ENCODE peak calls at places on chromosomes 5 and 9, in four cellular contexts. S is AG04450, Z is adrenal gland, T is heart left ventricle. R is an unnamed sample.

GRCh38 chr5:177232761-177233160 is 70.8 kb downstream of the RAB24 start:
- DNase-seq in T (no peak), Z (no peak), S (no peak), R (no peak)

GRCh38 chr9:118009585-118009984 is 305.4 kb downstream of the TLR4 start:
- DNase-seq in Z (no peak), T (no peak), S (no peak), R (no peak)

GRCh38 chr5:55438931-55439477 is 95.8 kb downstream of the PLPP1 start:
- DNase-seq in S (peak; percentile 68), T (no peak), Z (peak; percentile 76), R (no peak)

GRCh38 chr9:110199643-110200042 is 8.3 kb downstream of the C9orf152 start:
- DNase-seq in Z (no peak), S (no peak), T (no peak), R (no peak)

GRCh38 chr5:78335976-78336375 is 24.4 kb upstream of the SCAMP1 start:
- DNase-seq in T (no peak), Z (peak; percentile 65), S (no peak), R (no peak)

GRCh38 chr5:150261231-150261630 is 28.3 kb downstream of the CAMK2A start:
- DNase-seq in S (no peak), T (no peak), Z (no peak), R (no peak)

GRCh38 chr9:132144708-132145365 is 17.0 kb upstream of the NTNG2 start:
- DNase-seq in T (no peak), Z (no peak), S (peak; percentile 8), R (no peak)

GRCh38 chr9:19156805-19157204 is 29.5 kb upstream of the PLIN2 start:
- DNase-seq in Z (peak; percentile 69), S (no peak), T (peak; percentile 60), R (no peak)

GRCh38 chr5:154565123-154565522 is 87.1 kb upstream of the HAND1 start:
- DNase-seq in Z (no peak), T (no peak), S (no peak), R (no peak)

GRCh38 chr9:87606921-87607521 is 109.4 kb downstream of the DAPK1 start:
- DNase-seq in S (no peak), Z (no peak), T (no peak), R (no peak)

GRCh38 chr5:133665571-133665970 is 53.2 kb upstream of the FSTL4 start:
- DNase-seq in S (no peak), Z (no peak), T (no peak), R (no peak)

GRCh38 chr5:66149950-66150349 is 5.8 kb downstream of the SREK1 start:
- DNase-seq in T (no peak), S (no peak), Z (no peak), R (no peak)

GRCh38 chr5:66864240-66864884 is 268.2 kb downstream of the MAST4 start:
- DNase-seq in T (no peak), Z (no peak), S (no peak), R (no peak)

GRCh38 chr5:178104492-178104891 is 8.8 kb upstream of the N4BP3 start:
- DNase-seq in T (no peak), Z (no peak), S (no peak), R (no peak)

GRCh38 chr9:138116521-138116920 is 238.9 kb downstream of the CACNA1B start:
- DNase-seq in S (no peak), Z (no peak), T (no peak), R (no peak)

GRCh38 chr5:146620031-146620662 is 104.2 kb upstream of the GPR151 start:
- DNase-seq in Z (no peak), T (no peak), S (no peak), R (no peak)

GRCh38 chr5:113652161-113652560 is 138.7 kb downstream of the YTHDC2 start:
- DNase-seq in Z (no peak), S (no peak), T (no peak), R (no peak)

GRCh38 chr9:128190013-128190412 is 1.4 kb downstream of the CIZ1 start:
- DNase-seq in S (no peak), Z (no peak), T (no peak), R (no peak)

GRCh38 chr5:73625905-73626811 is at the start of gene ARHGEF28:
- DNase-seq in Z (peak; percentile 81), S (no peak), T (peak; percentile 51), R (peak; percentile 82)

GRCh38 chr9:94639996-94640376 is 668 bp upstream of the FBP1 start:
- DNase-seq in S (no peak), Z (no peak), T (no peak), R (no peak)

GRCh38 chr5:17089690-17090089 is 127.7 kb upstream of the BASP1 start:
- DNase-seq in S (no peak), Z (no peak), T (no peak), R (no peak)

GRCh38 chr9:84519486-84519885 is 150.0 kb upstream of the NTRK2 start:
- DNase-seq in S (no peak), Z (no peak), T (no peak), R (no peak)

GRCh38 chr5:124512236-124512635 is 234.2 kb downstream of the ZNF608 start:
- DNase-seq in S (no peak), Z (no peak), T (peak; percentile 55), R (no peak)

GRCh38 chr5:132302413-132302812 is 8.2 kb downstream of the SLC22A4 start:
- DNase-seq in T (no peak), S (no peak), Z (peak; percentile 48), R (no peak)

GRCh38 chr5:132303589-132303988 is 9.4 kb downstream of the SLC22A4 start:
- DNase-seq in T (no peak), S (no peak), Z (peak; percentile 37), R (no peak)

GRCh38 chr5:132299901-132300300 is 5.7 kb downstream of the SLC22A4 start:
- DNase-seq in S (no peak), Z (no peak), T (no peak), R (no peak)

GRCh38 chr5:132300572-132301340 is 6.6 kb downstream of the SLC22A4 start:
- DNase-seq in T (peak; percentile 52), S (no peak), Z (peak; percentile 65), R (no peak)

GRCh38 chr5:132301341-132302274 is 7.4 kb downstream of the SLC22A4 start:
- DNase-seq in Z (peak; percentile 50), T (no peak), S (no peak), R (no peak)
- H3K27ac ChIP-seq in Z (no peak overlapping the region), T (peak overlapping the region; percentile 50), S (no peak overlapping the region), R (no peak overlapping the region)

DNA sequence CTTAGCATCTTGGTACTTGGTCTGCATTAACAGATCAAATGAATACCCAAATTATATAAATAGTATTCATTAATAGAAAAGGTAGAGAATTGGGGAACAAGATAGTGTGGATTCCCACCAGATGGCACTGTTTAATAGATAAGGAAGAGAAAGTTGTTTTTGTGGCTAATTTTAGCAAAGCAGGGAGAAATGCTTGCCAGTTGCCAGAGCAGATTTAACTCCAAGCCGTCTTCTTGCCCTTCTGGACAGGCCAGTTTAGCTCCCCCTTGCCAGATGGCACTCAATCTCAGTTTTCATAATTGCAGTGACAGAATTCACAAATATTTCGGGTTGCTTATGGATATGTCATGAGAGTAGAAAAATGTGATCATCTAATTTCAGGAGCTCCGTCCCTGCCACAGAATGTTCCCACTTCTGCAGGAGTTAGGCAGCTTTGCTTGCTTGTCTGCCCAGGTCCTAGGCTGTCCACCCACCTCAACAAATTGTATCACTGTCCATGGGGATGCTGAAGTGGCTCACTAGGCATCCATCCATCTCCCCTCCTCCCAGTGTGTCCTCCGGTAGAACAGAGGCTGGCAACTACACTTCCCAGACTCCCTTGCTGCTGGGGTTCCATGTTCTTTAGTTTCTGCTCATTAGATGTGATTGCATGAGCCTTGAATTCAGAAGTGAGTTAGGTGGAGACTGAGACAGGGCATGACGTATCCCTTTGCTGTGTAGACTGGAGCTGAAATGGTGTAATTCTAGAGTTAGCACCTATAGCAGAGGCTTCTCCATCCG is 11.8 kb upstream of the HEXB start:
- DNase-seq in T (peak; percentile 28), Z (no peak), S (no peak), R (no peak)
- TF ChIP-seq CTCF in T (no peak), Z (peak; percentile 70), S (peak; percentile 58), R (peak; percentile 44)

GRCh38 chr5:58582004-58582403 is 871 bp upstream of the RAB3C start:
- DNase-seq in S (no peak), T (no peak), Z (peak; percentile 76), R (peak; percentile 49)
- H3K4me3 ChIP-seq in S (peak overlapping the region; percentile 62), T (peak overlapping the region; percentile 68), Z (peak overlapping the region; percentile 59), R (peak overlapping the region; percentile 56)

GRCh38 chr9:136209232-136209631 is 4.3 kb upstream of the LHX3 start:
- DNase-seq in Z (no peak), S (no peak), T (no peak), R (no peak)
- H3K27ac ChIP-seq in Z (no peak overlapping the region), S (no peak overlapping the region), T (no peak overlapping the region), R (no peak overlapping the region)